ENCODE peak calls at places on chromosomes 7 and 10, in four cellular contexts. U is right lobe of liver; P is fibroblast of lung; J is CD4-positive, alpha-beta memory T cell. K is an unnamed sample.

GRCh38 chr7:157701395-157701794 is 364.6 kb downstream of the DNAJB6 start:
- DNase-seq in J (no peak), P (no peak), U (no peak), K (peak; percentile 34)

GRCh38 chr10:124700293-124701037 is 43.7 kb downstream of the FAM53B start:
- DNase-seq in P (no peak), J (peak; percentile 14), U (peak; percentile 25), K (peak; percentile 56)

GRCh38 chr10:118448744-118449143 is 106.6 kb upstream of the FAM204A start:
- DNase-seq in U (no peak), P (no peak), J (no peak), K (no peak)

GRCh38 chr10:24645784-24646183 is 77.9 kb downstream of the ARHGAP21 start:
- DNase-seq in J (no peak), P (peak; percentile 22), U (no peak), K (no peak)

GRCh38 chr10:125067764-125068163 is 92.6 kb downstream of the CTBP2 start:
- DNase-seq in J (no peak), U (no peak), P (no peak), K (no peak)

GRCh38 chr7:141480953-141481352 is 70.3 kb upstream of the AGK start:
- DNase-seq in J (no peak), U (no peak), P (no peak), K (no peak)

GRCh38 chr7:134083766-134084487 is 43.2 kb upstream of the LRGUK start:
- DNase-seq in P (peak; percentile 4), J (no peak), U (no peak), K (no peak)

GRCh38 chr7:95525503-95525902 is 39.8 kb downstream of the ASB4 start:
- DNase-seq in P (no peak), U (no peak), J (no peak), K (no peak)

GRCh38 chr7:133984023-133984422 is 143.1 kb upstream of the LRGUK start:
- DNase-seq in J (no peak), U (no peak), P (no peak), K (no peak)

GRCh38 chr7:71612892-71613291 is 480.9 kb downstream of the GALNT17 start:
- DNase-seq in U (no peak), P (no peak), J (no peak), K (no peak)

GRCh38 chr10:70890917-70891431 is 2.6 kb upstream of the PCBD1 start:
- DNase-seq in J (no peak), U (no peak), P (no peak), K (no peak)

GRCh38 chr7:155169498-155170065 is 99.5 kb downstream of the HTR5A start:
- DNase-seq in P (no peak), U (no peak), J (no peak), K (no peak)

GRCh38 chr7:106196460-106197021 is 84.4 kb upstream of the SYPL1 start:
- DNase-seq in U (peak; percentile 46), J (no peak), P (no peak), K (no peak)

GRCh38 chr10:114593240-114593792 is 64.8 kb downstream of the ABLIM1 start:
- DNase-seq in P (no peak), U (no peak), J (no peak), K (no peak)

GRCh38 chr10:129631011-129631410 is 164.0 kb downstream of the MGMT start:
- DNase-seq in J (no peak), U (no peak), P (peak; percentile 14), K (no peak)

GRCh38 chr10:113680172-113681111 is 730 bp downstream of the CASP7 start:
- DNase-seq in P (peak; percentile 73), U (peak; percentile 61), J (peak; percentile 47), K (peak; percentile 61)

GRCh38 chr7:128108641-128109423 is 77.6 kb upstream of the LRRC4 start:
- DNase-seq in U (no peak), J (no peak), P (no peak), K (no peak)

GRCh38 chr7:99375070-99375807 is 709 bp downstream of the ARPC1B start:
- DNase-seq in U (peak; percentile 89), J (peak; percentile 73), P (peak; percentile 65), K (peak; percentile 91)

GRCh38 chr10:21985541-21985940 is 18.0 kb downstream of the DNAJC1 start:
- DNase-seq in U (no peak), P (peak; percentile 75), J (no peak), K (no peak)

GRCh38 chr7:25985196-25985595 is 166.8 kb upstream of the NFE2L3 start:
- DNase-seq in U (no peak), P (no peak), J (no peak), K (no peak)

GRCh38 chr10:77939561-77940001 is 13.0 kb upstream of the DLG5 start:
- DNase-seq in J (no peak), P (peak; percentile 92), U (no peak), K (no peak)

GRCh38 chr10:132970641-132971438 is 28.5 kb upstream of the CFAP46 start:
- DNase-seq in J (no peak), P (no peak), U (no peak), K (no peak)

GRCh38 chr10:85646312-85646711 is 720.3 kb downstream of the GRID1 start:
- DNase-seq in U (no peak), J (no peak), P (no peak), K (no peak)

GRCh38 chr10:12589271-12589670 is 239.9 kb downstream of the CAMK1D start:
- DNase-seq in J (no peak), P (no peak), U (no peak), K (no peak)

GRCh38 chr10:122234416-122234815 is 36.7 kb upstream of the BTBD16 start:
- DNase-seq in U (no peak), J (no peak), P (peak; percentile 13), K (no peak)

GRCh38 chr10:83869898-83870297 is 269.4 kb upstream of the GHITM start:
- DNase-seq in U (no peak), P (no peak), J (no peak), K (no peak)

GRCh38 chr7:47254081-47255006 is 327.6 kb downstream of the TNS3 start:
- DNase-seq in U (peak; percentile 87), P (peak; percentile 61), J (no peak), K (peak; percentile 94)

GRCh38 chr7:121940907-121941306 is 67.9 kb downstream of the PTPRZ1 start:
- DNase-seq in J (no peak), P (no peak), U (no peak), K (no peak)

GRCh38 chr7:121941836-121942235 is 68.9 kb downstream of the PTPRZ1 start:
- DNase-seq in J (no peak), P (no peak), U (no peak), K (no peak)

GRCh38 chr7:121945849-121946238 is 72.9 kb downstream of the PTPRZ1 start:
- DNase-seq in P (no peak), J (no peak), U (no peak), K (no peak)

DNA sequence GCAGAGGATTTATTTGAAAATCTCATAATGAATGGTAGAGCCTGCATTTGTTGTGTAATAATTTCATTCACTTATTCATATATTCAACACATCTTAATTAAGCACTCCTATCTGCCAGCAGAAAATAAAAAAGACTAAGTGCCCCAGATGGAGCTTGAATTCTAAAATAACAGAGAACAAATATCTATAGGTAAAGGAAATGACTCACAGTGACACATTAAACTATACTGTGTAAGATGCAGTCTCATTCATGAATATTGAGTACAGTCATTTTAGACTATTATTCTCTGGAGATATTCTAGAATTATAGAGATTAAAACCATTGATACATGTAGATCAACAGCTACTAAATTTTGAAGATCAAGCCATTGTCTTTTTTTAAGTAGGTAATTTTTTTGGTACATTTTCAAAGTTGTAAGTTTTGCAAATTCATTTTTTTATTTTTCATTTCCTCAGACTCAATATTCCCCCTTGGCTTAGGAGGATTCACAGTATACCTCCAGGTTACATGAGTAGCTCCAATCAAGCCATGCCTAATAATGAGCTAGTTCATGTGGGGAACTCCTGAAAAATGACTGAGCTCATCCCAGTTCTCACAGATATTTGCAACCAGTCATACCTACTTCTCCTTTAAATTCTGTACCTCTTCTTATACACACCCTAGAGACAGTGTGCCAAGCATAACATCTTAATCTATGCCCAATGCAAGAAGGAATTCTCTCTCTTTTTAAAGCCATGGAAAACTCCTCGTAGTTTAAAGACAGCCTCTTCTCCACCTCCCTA is 72.3 kb downstream of the PTPRZ1 start:
- DNase-seq in P (no peak), U (no peak), J (no peak), K (no peak)
- H3K4me1 ChIP-seq in P (no peaks in the 10 kb centered on the region), U (no peaks in the 10 kb centered on the region), J (no peaks in the 10 kb centered on the region), K (no peaks in the 10 kb centered on the region)

DNA sequence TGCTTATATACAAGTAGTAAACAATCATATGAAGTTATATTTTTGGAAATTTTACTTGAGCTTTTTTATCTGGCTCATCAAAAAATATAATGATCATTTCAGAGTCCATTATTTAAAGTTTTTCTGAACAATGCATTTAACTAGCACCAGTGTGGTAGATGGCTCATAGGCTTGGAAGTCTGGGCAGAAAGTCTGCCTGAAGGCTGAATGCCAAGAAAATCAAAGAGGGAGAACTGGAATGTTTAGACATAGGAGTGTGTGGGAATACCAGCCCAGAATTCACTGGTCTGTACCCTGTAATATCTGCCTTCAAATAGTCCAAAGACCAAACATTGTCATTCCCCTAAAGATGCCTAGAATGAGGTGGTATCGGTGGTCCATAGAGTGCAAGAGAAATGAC is 40.3 kb upstream of the ANK3 start:
- DNase-seq in U (no peak), P (peak; percentile 78), J (no peak), K (peak; percentile 47)
- H3K4me1 ChIP-seq in U (peaks cover 17% of the 10 kb centered on the region), P (peaks cover 17% of the 10 kb centered on the region), J (no peaks in the 10 kb centered on the region), K (peaks cover 3% of the 10 kb centered on the region)

DNA sequence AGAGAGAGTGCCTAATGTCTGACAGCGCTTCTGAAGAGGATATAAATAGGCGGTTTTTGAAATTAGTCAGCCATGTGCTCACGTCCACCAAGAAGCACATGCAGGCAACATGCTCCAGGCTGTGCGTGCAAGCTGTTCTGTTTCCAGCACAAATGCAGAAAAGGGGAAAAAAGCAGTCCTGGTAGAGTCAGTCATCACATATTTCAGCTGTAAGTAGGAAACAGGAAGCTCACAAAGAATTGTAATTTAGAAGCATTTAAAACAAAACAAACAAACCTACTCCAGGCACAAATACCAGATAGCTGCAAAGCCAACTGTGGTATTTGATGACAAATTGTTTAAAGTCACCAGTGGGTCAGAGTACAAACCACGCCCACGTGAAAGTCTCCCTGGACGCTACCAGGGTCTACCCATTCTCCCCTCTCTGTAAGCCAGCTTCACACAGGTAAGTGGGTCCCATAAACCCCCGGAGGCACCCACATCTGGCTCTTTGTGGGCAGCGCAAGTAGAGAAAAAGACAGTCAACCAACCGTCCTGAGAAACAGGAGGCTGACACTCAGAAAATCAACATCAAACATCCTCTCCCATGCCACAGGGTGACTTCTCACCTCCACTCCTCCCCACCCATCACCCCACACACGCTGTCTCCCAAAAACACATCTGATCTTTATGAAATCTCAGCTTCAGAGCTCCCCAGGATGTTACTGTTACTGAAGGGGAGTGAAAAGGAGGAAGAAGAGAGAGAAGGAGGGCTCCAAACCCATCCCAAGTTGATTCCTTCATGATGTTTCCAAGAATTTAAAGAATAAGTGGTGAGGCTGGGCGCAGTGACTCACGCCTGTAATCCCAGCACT is 186.4 kb downstream of the FAM107B start:
- DNase-seq in U (no peak), J (peak; percentile 81), P (peak; percentile 97), K (no peak)
- H3K4me1 ChIP-seq in U (peaks cover 60% of the 10 kb centered on the region), J (peaks cover 95% of the 10 kb centered on the region), P (peaks cover 6% of the 10 kb centered on the region), K (no peaks in the 10 kb centered on the region)

GRCh38 chr7:82375713-82376112 is 67.9 kb downstream of the CACNA2D1 start:
- DNase-seq in P (no peak), J (no peak), U (no peak), K (no peak)

GRCh38 chr7:82376739-82377138 is 66.8 kb downstream of the CACNA2D1 start:
- DNase-seq in U (no peak), P (no peak), J (no peak), K (no peak)

GRCh38 chr7:82373890-82374289 is 69.7 kb downstream of the CACNA2D1 start:
- DNase-seq in U (no peak), J (no peak), P (no peak), K (no peak)

DNA sequence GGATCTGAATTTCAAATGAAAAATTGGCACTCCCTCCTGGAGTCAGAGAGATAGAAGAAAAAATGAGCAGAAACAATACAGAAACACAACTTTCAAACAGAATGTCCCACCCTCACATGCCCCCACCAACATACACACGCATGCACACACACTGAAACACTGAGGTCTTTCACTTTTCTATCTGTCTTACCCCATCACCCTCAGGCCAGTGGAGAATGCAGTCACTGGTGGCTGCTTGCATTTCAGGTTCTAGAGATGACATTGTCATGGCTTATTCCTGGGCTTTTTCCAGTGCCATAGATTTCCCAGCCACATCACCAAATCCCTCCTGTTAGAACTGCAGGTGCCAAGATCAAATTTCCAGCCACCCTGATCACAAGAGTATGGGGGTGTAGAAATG is 68.5 kb downstream of the CACNA2D1 start:
- DNase-seq in U (no peak), P (no peak), J (no peak), K (no peak)
- H3K4me1 ChIP-seq in U (no peaks in the 10 kb centered on the region), P (no peaks in the 10 kb centered on the region), J (no peaks in the 10 kb centered on the region), K (no peaks in the 10 kb centered on the region)

K was measured in aorta.